ENCODE peak calls at places on chromosomes 12 and 14, in seven cellular contexts. H, V, W, O, E, Z and Q are unnamed samples.

GRCh38 chr12:46751173-46751572 is 74.6 kb downstream of the SLC38A4 start:
- DNase-seq in E (no peak), Z (no peak), H (no peak), O (no peak), V (no peak), W (no peak), Q (no peak)

GRCh38 chr14:91509083-91509877 is 830 bp downstream of the PPP4R3A start:
- DNase-seq in W (peak), H (peak), O (no peak), E (peak), V (peak), Z (peak), Q (peak)

GRCh38 chr14:69055973-69056372 is 76.9 kb upstream of the ACTN1 start:
- DNase-seq in E (no peak), O (no peak), W (no peak), Z (no peak), V (no peak), H (no peak), Q (no peak)

GRCh38 chr14:49306152-49306751 is 279.9 kb downstream of the RPS29 start:
- DNase-seq in H (no peak), Z (no peak), O (peak), W (peak), V (no peak), E (no peak), Q (no peak)

GRCh38 chr14:94548999-94549985 is 11.9 kb upstream of the SERPINA4 start:
- DNase-seq in O (peak), H (peak), E (peak), Z (peak), V (peak), W (peak), Q (no peak)

GRCh38 chr14:62763951-62764350 is 281.3 kb downstream of the KCNH5 start:
- DNase-seq in V (no peak), Z (no peak), W (no peak), H (no peak), E (no peak), O (no peak), Q (no peak)

GRCh38 chr14:94706132-94706531 is 63.8 kb downstream of the GSC start:
- DNase-seq in H (no peak), W (no peak), O (no peak), Z (no peak), E (no peak), V (no peak), Q (no peak)

GRCh38 chr12:9721394-9722092 is 11.4 kb downstream of the CLECL1 start:
- DNase-seq in O (peak), V (no peak), Z (no peak), E (no peak), H (no peak), W (no peak), Q (no peak)

GRCh38 chr12:56234746-56235436 is 5.0 kb downstream of the SLC39A5 start:
- DNase-seq in V (no peak), E (no peak), Z (no peak), H (no peak), O (no peak), W (no peak), Q (no peak)

GRCh38 chr12:69442894-69443293 is 27.3 kb upstream of the FRS2 start:
- DNase-seq in W (no peak), H (no peak), V (no peak), O (peak), E (no peak), Z (no peak), Q (no peak)

GRCh38 chr12:54299515-54300266 is 1.1 kb downstream of the NFE2 start:
- DNase-seq in Z (no peak), E (no peak), V (no peak), H (no peak), O (peak), W (no peak), Q (no peak)

GRCh38 chr14:29892327-29892726 is 35.3 kb downstream of the PRKD1 start:
- DNase-seq in E (no peak), V (no peak), W (no peak), O (peak), H (no peak), Z (no peak), Q (no peak)

GRCh38 chr14:102898298-102898697 is 24.2 kb upstream of the AMN start:
- DNase-seq in W (no peak), H (no peak), O (no peak), V (no peak), E (no peak), Z (no peak), Q (peak)

GRCh38 chr12:44227601-44228000 is 391.7 kb downstream of the TMEM117 start:
- DNase-seq in Z (no peak), V (no peak), E (no peak), W (no peak), O (peak), H (no peak), Q (no peak)

GRCh38 chr12:64323476-64324225 is 66.9 kb downstream of the C12orf56 start:
- DNase-seq in E (no peak), W (peak), O (no peak), V (no peak), H (no peak), Z (no peak), Q (no peak)

GRCh38 chr12:42382013-42382696 is 56.2 kb downstream of the PPHLN1 start:
- DNase-seq in V (no peak), O (peak), W (no peak), E (no peak), H (no peak), Z (no peak), Q (no peak)

GRCh38 chr12:106342397-106343212 is 14.9 kb upstream of the POLR3B start:
- DNase-seq in Z (peak), H (no peak), O (peak), W (no peak), E (no peak), V (peak), Q (peak)

GRCh38 chr12:3628629-3629028 is 124.3 kb downstream of the CRACR2A start:
- DNase-seq in Z (no peak), O (no peak), H (no peak), V (no peak), W (no peak), E (no peak), Q (no peak)

GRCh38 chr12:123660328-123660727 is 10.6 kb upstream of the TCTN2 start:
- DNase-seq in W (no peak), E (no peak), O (peak), V (no peak), H (no peak), Z (no peak), Q (no peak)

DNA sequence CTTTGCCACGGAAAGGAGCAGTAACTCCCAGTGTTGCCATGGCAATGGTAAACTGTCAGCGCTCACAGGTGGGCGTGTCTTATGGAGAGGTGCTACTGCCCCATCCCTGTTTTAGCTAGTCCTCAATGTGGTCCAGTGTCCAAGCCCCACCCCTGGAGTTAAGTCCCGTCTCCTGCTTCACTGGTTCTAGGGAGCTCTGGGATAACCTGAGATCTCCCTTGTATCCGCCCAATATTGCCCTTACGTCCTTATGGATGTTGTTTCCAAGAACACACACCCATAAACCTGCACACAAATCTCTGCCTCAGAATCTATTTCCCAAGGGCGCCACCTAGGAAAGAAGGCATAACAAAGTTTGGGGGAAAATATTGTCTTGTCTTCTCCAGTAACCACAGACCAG is 64.2 kb downstream of the SPRING1 start:
- DNase-seq in E (no peak), W (peak), V (no peak), H (no peak), O (no peak), Z (no peak), Q (no peak)
- TF ChIP-seq CTCF in E (no peak), W (peak), V (no peak), H (no peak), O (peak), Z (no peak), Q (no peak)

DNA sequence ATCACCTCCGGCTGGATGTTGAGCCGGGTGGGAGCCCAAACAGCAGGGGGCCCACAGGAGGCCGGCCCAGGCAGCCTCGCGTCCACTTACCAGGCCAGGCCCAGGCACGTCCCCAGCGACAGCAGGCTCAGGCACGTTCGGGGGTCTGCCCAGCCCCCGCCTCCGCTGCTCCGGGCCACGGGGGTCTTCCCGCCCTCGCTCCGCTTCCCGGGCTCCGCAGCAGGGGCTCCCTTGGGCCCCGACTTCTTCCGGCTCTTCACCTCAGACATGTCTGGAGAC is 216 bp downstream of the IKBIP start:
- DNase-seq in H (peak), V (no peak), E (peak), Z (no peak), O (no peak), W (peak), Q (no peak)
- TF ChIP-seq CTCF in H (peak), V (no peak), E (peak), Z (no peak), O (no peak), W (peak), Q (no peak)

DNA sequence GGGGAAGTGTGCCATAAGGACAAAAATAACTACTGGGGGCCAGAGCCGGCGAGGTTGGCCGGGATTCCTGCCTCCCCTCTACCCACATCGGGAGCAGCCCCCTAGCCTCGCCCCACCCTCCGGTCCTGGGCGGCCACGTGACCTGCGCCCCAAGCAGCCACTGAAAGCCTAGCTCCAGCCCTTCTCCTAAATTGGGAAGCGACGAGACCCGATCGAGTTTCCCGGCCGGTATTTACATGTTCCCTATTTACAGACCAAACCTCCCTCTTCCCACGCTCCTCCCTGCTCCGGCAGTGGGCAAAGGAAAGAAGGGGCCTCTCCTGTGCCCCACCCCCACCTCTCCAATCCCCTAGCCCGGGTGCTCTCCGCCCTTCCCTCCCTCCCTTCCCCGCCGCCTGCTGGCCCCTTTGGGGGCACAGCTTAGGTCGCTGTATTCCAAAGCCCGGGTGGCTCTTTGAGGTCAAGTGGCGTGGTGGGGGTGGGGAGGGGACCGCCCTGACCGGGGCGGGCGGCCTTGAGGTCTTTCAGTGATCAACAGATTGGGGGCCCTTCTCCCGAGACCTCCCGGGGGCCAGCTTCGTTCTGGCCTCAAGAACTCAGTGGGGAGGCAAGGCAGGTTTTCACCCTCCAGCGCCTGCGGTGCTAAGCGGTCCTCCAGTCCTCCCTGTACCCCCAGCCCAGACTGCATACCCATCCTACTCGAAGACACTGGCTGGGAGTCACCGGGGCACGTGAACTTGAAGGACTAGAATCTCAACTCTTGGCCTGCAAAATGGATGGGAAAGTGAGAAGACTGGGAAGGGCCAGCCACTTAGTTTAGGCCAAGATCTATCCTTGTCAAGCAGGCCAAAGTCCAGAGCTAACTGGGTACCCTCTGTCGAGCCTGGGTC is 6.3 kb upstream of the CTDSP2 start:
- DNase-seq in O (no peak), Z (no peak), H (peak), E (peak), W (no peak), V (peak), Q (peak)
- TF ChIP-seq CTCF in O (no peak), Z (no peak), H (peak), E (peak), W (no peak), V (peak), Q (peak)

GRCh38 chr14:70873627-70874026 is 33.6 kb upstream of the PCNX1 start:
- DNase-seq in E (no peak), O (no peak), W (no peak), Z (no peak), V (no peak), H (no peak), Q (no peak)
- TF ChIP-seq CTCF in E (no peak), O (no peak), W (no peak), Z (no peak), V (peak), H (no peak), Q (no peak)